ENCODE peak calls at places on chromosomes 6 and 20, in eight cellular contexts. One of them, this sample, is unnamed.

GRCh38 chr6:2816158-2816557 is 25.5 kb downstream of the SERPINB1 start:
- DNase-seq in K562: no peak
- DNase-seq in GM12878: no peak
- DNase-seq in SK-N-SH: no peak
- DNase-seq in GM23338: no peak
- DNase-seq in HepG2: no peak
- DNase-seq in HCT116: no peak
- DNase-seq in Panc1: no peak
- DNase-seq in this sample: no peak

GRCh38 chr6:156953125-156953477 is 175.9 kb downstream of the ARID1B start:
- DNase-seq in GM12878: no peak
- DNase-seq in SK-N-SH: peak; percentile 42
- DNase-seq in HepG2: no peak
- DNase-seq in HCT116: no peak
- DNase-seq in GM23338: no peak
- DNase-seq in Panc1: no peak
- DNase-seq in K562: no peak
- DNase-seq in this sample: no peak

GRCh38 chr6:169722362-169723199 is 1.7 kb downstream of the PHF10 start:
- DNase-seq in K562: peak; percentile 68
- DNase-seq in GM12878: no peak
- DNase-seq in Panc1: no peak
- DNase-seq in HepG2: peak; percentile 81
- DNase-seq in SK-N-SH: peak; percentile 47
- DNase-seq in HCT116: no peak
- DNase-seq in GM23338: peak; percentile 66
- DNase-seq in this sample: peak; percentile 73

GRCh38 chr6:2226775-2227174 is 18.6 kb downstream of the GMDS start:
- DNase-seq in K562: no peak
- DNase-seq in HCT116: no peak
- DNase-seq in GM12878: no peak
- DNase-seq in SK-N-SH: no peak
- DNase-seq in Panc1: no peak
- DNase-seq in GM23338: no peak
- DNase-seq in HepG2: peak; percentile 51
- DNase-seq in this sample: no peak

GRCh38 chr6:17280552-17281090 is 540 bp upstream of the RBM24 start:
- DNase-seq in SK-N-SH: peak; percentile 66
- DNase-seq in K562: no peak
- DNase-seq in HepG2: no peak
- DNase-seq in GM23338: peak; percentile 74
- DNase-seq in GM12878: no peak
- DNase-seq in Panc1: no peak
- DNase-seq in HCT116: no peak
- DNase-seq in this sample: no peak

GRCh38 chr20:22615425-22615824 is 31.1 kb upstream of the FOXA2 start:
- DNase-seq in K562: no peak
- DNase-seq in SK-N-SH: no peak
- DNase-seq in HCT116: no peak
- DNase-seq in GM23338: no peak
- DNase-seq in GM12878: no peak
- DNase-seq in Panc1: no peak
- DNase-seq in HepG2: no peak
- DNase-seq in this sample: no peak

GRCh38 chr20:52936368-52936986 is 35.7 kb upstream of the TSHZ2 start:
- DNase-seq in HepG2: no peak
- DNase-seq in SK-N-SH: no peak
- DNase-seq in GM23338: no peak
- DNase-seq in Panc1: no peak
- DNase-seq in HCT116: no peak
- DNase-seq in K562: no peak
- DNase-seq in GM12878: no peak
- DNase-seq in this sample: no peak

GRCh38 chr6:10609038-10609437 is 85.4 kb downstream of the C6orf52 start:
- DNase-seq in SK-N-SH: no peak
- DNase-seq in HepG2: no peak
- DNase-seq in Panc1: no peak
- DNase-seq in GM12878: no peak
- DNase-seq in GM23338: no peak
- DNase-seq in K562: no peak
- DNase-seq in HCT116: no peak
- DNase-seq in this sample: no peak

DNA sequence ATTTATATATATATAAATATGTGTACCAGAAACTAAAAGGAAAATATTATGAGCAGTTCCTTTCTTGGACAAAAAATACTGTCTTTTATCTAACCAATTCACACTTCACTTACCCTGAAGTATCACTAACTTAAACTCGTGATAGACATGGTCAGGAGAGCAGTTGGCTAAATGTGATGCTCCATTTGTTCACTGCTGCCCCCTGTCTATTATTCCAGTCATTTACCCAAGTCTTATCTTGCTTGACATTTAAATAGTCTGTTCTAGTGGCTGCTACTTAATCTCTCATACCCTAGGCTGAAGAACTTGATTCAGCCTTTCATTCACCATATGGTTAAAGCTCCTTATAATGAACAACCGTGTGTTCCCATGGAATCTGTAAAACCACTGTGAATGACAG is 789.6 kb upstream of the EYS start:
- DNase-seq in SK-N-SH: no peak
- DNase-seq in K562: peak; percentile 1
- DNase-seq in GM23338: peak; percentile 75
- DNase-seq in GM12878: no peak
- DNase-seq in HCT116: no peak
- DNase-seq in HepG2: peak; percentile 50
- DNase-seq in Panc1: peak; percentile 2
- DNase-seq in this sample: no peak
- TF ChIP-seq CTCF in SK-N-SH: peak; percentile 49
- TF ChIP-seq CTCF in K562: peak; percentile 13
- TF ChIP-seq CTCF in GM23338: peak; percentile 73
- TF ChIP-seq CTCF in GM12878: peak; percentile 40
- TF ChIP-seq CTCF in HCT116: no peak
- TF ChIP-seq CTCF in HepG2: peak; percentile 75
- TF ChIP-seq CTCF in Panc1: peak; percentile 34
- TF ChIP-seq CTCF in this sample: peak; percentile 16

GRCh38 chr6:82017316-82017715 is 230.2 kb downstream of the IBTK start:
- DNase-seq in GM12878: no peak
- DNase-seq in K562: no peak
- DNase-seq in HepG2: peak; percentile 79
- DNase-seq in SK-N-SH: no peak
- DNase-seq in GM23338: peak; percentile 54
- DNase-seq in Panc1: no peak
- DNase-seq in HCT116: peak; percentile 55
- DNase-seq in this sample: no peak
- TF ChIP-seq POLR2AphosphoS5 in GM12878: no peak
- TF ChIP-seq POLR2AphosphoS5 in K562: no peak
- TF ChIP-seq POLR2AphosphoS5 in HepG2: no peak
- TF ChIP-seq POLR2AphosphoS5 in SK-N-SH: no peak
- TF ChIP-seq POLR2AphosphoS5 in GM23338: no peak
- TF ChIP-seq POLR2AphosphoS5 in Panc1: no peak
- TF ChIP-seq POLR2AphosphoS5 in HCT116: no peak
- TF ChIP-seq POLR2AphosphoS5 in this sample: no peak

GRCh38 chr20:58212636-58213035 is 15.8 kb downstream of the ANKRD60 start:
- DNase-seq in SK-N-SH: peak; percentile 49
- DNase-seq in GM12878: no peak
- DNase-seq in K562: no peak
- DNase-seq in HCT116: no peak
- DNase-seq in GM23338: no peak
- DNase-seq in HepG2: no peak
- DNase-seq in Panc1: no peak
- DNase-seq in this sample: no peak

GRCh38 chr20:58208944-58209343 is 19.5 kb downstream of the ANKRD60 start:
- DNase-seq in GM12878: no peak
- DNase-seq in GM23338: peak; percentile 30
- DNase-seq in SK-N-SH: no peak
- DNase-seq in HCT116: no peak
- DNase-seq in Panc1: no peak
- DNase-seq in HepG2: no peak
- DNase-seq in K562: no peak
- DNase-seq in this sample: no peak

GRCh38 chr20:58209652-58210397 is 18.6 kb downstream of the ANKRD60 start:
- DNase-seq in HCT116: peak; percentile 52
- DNase-seq in K562: peak; percentile 86
- DNase-seq in GM12878: peak; percentile 17
- DNase-seq in GM23338: peak; percentile 86
- DNase-seq in SK-N-SH: peak; percentile 94
- DNase-seq in HepG2: peak; percentile 68
- DNase-seq in Panc1: peak; percentile 61
- DNase-seq in this sample: peak; percentile 72

GRCh38 chr20:58213112-58213511 is 15.3 kb downstream of the ANKRD60 start:
- DNase-seq in GM12878: no peak
- DNase-seq in HCT116: no peak
- DNase-seq in HepG2: no peak
- DNase-seq in SK-N-SH: peak; percentile 62
- DNase-seq in GM23338: no peak
- DNase-seq in Panc1: no peak
- DNase-seq in K562: no peak
- DNase-seq in this sample: no peak

GRCh38 chr20:58210398-58210747 is 18.1 kb downstream of the ANKRD60 start:
- DNase-seq in SK-N-SH: no peak
- DNase-seq in GM12878: no peak
- DNase-seq in GM23338: no peak
- DNase-seq in K562: no peak
- DNase-seq in HCT116: no peak
- DNase-seq in Panc1: no peak
- DNase-seq in HepG2: no peak
- DNase-seq in this sample: no peak
- TF ChIP-seq REST in SK-N-SH: no peak
- TF ChIP-seq REST in GM12878: no peak
- TF ChIP-seq REST in GM23338: no peak
- TF ChIP-seq REST in K562: no peak
- TF ChIP-seq REST in HCT116: no peak
- TF ChIP-seq REST in Panc1: no peak
- TF ChIP-seq REST in HepG2: no peak
- TF ChIP-seq REST in this sample: no peak

GRCh38 chr6:5111626-5112025 is 26.5 kb downstream of the PPP1R3G start:
- DNase-seq in HCT116: no peak
- DNase-seq in HepG2: no peak
- DNase-seq in Panc1: no peak
- DNase-seq in K562: no peak
- DNase-seq in GM12878: no peak
- DNase-seq in SK-N-SH: no peak
- DNase-seq in GM23338: no peak
- DNase-seq in this sample: no peak

GRCh38 chr6:5113096-5113495 is 28.0 kb downstream of the PPP1R3G start:
- DNase-seq in HCT116: no peak
- DNase-seq in SK-N-SH: no peak
- DNase-seq in GM23338: no peak
- DNase-seq in HepG2: no peak
- DNase-seq in GM12878: no peak
- DNase-seq in K562: no peak
- DNase-seq in Panc1: no peak
- DNase-seq in this sample: no peak

GRCh38 chr6:5116243-5116991 is 31.3 kb downstream of the PPP1R3G start:
- DNase-seq in GM12878: no peak
- DNase-seq in Panc1: no peak
- DNase-seq in HCT116: no peak
- DNase-seq in K562: no peak
- DNase-seq in GM23338: no peak
- DNase-seq in HepG2: no peak
- DNase-seq in SK-N-SH: no peak
- DNase-seq in this sample: no peak

GRCh38 chr6:5112065-5112799 is 27.1 kb downstream of the PPP1R3G start:
- DNase-seq in Panc1: no peak
- DNase-seq in K562: peak; percentile 16
- DNase-seq in GM12878: no peak
- DNase-seq in GM23338: no peak
- DNase-seq in HepG2: no peak
- DNase-seq in HCT116: peak; percentile 13
- DNase-seq in SK-N-SH: no peak
- DNase-seq in this sample: no peak

GRCh38 chr6:5115168-5115567 is 30.0 kb downstream of the PPP1R3G start:
- DNase-seq in Panc1: no peak
- DNase-seq in HCT116: no peak
- DNase-seq in GM12878: no peak
- DNase-seq in SK-N-SH: no peak
- DNase-seq in K562: peak; percentile 21
- DNase-seq in HepG2: peak; percentile 91
- DNase-seq in GM23338: no peak
- DNase-seq in this sample: no peak
- TF ChIP-seq CTCF in Panc1: no peak
- TF ChIP-seq CTCF in HCT116: peak; percentile 27
- TF ChIP-seq CTCF in GM12878: no peak
- TF ChIP-seq CTCF in SK-N-SH: peak; percentile 28
- TF ChIP-seq CTCF in K562: peak; percentile 28
- TF ChIP-seq CTCF in HepG2: peak; percentile 88
- TF ChIP-seq CTCF in GM23338: no peak
- TF ChIP-seq CTCF in this sample: no peak

GRCh38 chr6:33667776-33668175 is 43.7 kb downstream of the UQCC2 start:
- DNase-seq in GM23338: no peak
- DNase-seq in K562: no peak
- DNase-seq in SK-N-SH: no peak
- DNase-seq in HepG2: no peak
- DNase-seq in HCT116: no peak
- DNase-seq in Panc1: no peak
- DNase-seq in GM12878: no peak
- DNase-seq in this sample: no peak

GRCh38 chr6:33667072-33667471 is 44.4 kb downstream of the UQCC2 start:
- DNase-seq in K562: no peak
- DNase-seq in GM23338: no peak
- DNase-seq in Panc1: no peak
- DNase-seq in HepG2: no peak
- DNase-seq in SK-N-SH: no peak
- DNase-seq in HCT116: no peak
- DNase-seq in GM12878: no peak
- DNase-seq in this sample: no peak

GRCh38 chr6:33668328-33668727 is 43.2 kb downstream of the UQCC2 start:
- DNase-seq in GM12878: no peak
- DNase-seq in K562: no peak
- DNase-seq in HCT116: no peak
- DNase-seq in HepG2: no peak
- DNase-seq in Panc1: no peak
- DNase-seq in GM23338: no peak
- DNase-seq in SK-N-SH: no peak
- DNase-seq in this sample: no peak

GRCh38 chr6:33670086-33670660 is 41.3 kb downstream of the UQCC2 start:
- DNase-seq in HepG2: no peak
- DNase-seq in Panc1: no peak
- DNase-seq in K562: no peak
- DNase-seq in SK-N-SH: no peak
- DNase-seq in GM12878: no peak
- DNase-seq in HCT116: no peak
- DNase-seq in GM23338: no peak
- DNase-seq in this sample: no peak

GRCh38 chr6:33668914-33669313 is 42.6 kb downstream of the UQCC2 start:
- DNase-seq in K562: peak; percentile 63
- DNase-seq in GM23338: no peak
- DNase-seq in GM12878: no peak
- DNase-seq in Panc1: no peak
- DNase-seq in HepG2: no peak
- DNase-seq in SK-N-SH: no peak
- DNase-seq in HCT116: no peak
- DNase-seq in this sample: no peak
- TF ChIP-seq POLR2AphosphoS5 in K562: no peak
- TF ChIP-seq POLR2AphosphoS5 in GM23338: no peak
- TF ChIP-seq POLR2AphosphoS5 in GM12878: no peak
- TF ChIP-seq POLR2AphosphoS5 in Panc1: no peak
- TF ChIP-seq POLR2AphosphoS5 in HepG2: no peak
- TF ChIP-seq POLR2AphosphoS5 in SK-N-SH: no peak
- TF ChIP-seq POLR2AphosphoS5 in HCT116: no peak
- TF ChIP-seq POLR2AphosphoS5 in this sample: no peak

GRCh38 chr20:1946762-1947534 is 46.9 kb downstream of the PDYN start:
- DNase-seq in SK-N-SH: no peak
- DNase-seq in GM23338: peak; percentile 99
- DNase-seq in K562: no peak
- DNase-seq in GM12878: no peak
- DNase-seq in HCT116: no peak
- DNase-seq in Panc1: no peak
- DNase-seq in HepG2: peak; percentile 70
- DNase-seq in this sample: peak; percentile 74
- TF ChIP-seq REST in SK-N-SH: no peak
- TF ChIP-seq REST in GM23338: no peak
- TF ChIP-seq REST in K562: no peak
- TF ChIP-seq REST in GM12878: no peak
- TF ChIP-seq REST in HCT116: no peak
- TF ChIP-seq REST in Panc1: no peak
- TF ChIP-seq REST in HepG2: no peak
- TF ChIP-seq REST in this sample: no peak

This sample was measured in HL-60.